ENCODE peak calls at places on chromosomes 3 and 15, in four cellular contexts. Z is HepG2, E is GM23338, C is A549. R is an unnamed sample.

GRCh38 chr15:60093273-60094067 is 89.4 kb downstream of the FOXB1 start:
- DNase-seq in C (no peak), E (no peak), Z (peak), R (no peak)

GRCh38 chr3:14429689-14430452 is 27.5 kb downstream of the SLC6A6 start:
- DNase-seq in E (no peak), Z (no peak), C (no peak), R (no peak)

GRCh38 chr3:101939391-101939790 is 90.1 kb downstream of the NFKBIZ start:
- DNase-seq in Z (no peak), E (no peak), C (no peak), R (no peak)

GRCh38 chr3:141275973-141276372 is 44.3 kb downstream of the PXYLP1 start:
- DNase-seq in E (no peak), C (peak), Z (peak), R (peak)

GRCh38 chr3:79396595-79396994 is 371.2 kb downstream of the ROBO1 start:
- DNase-seq in E (no peak), Z (no peak), C (no peak), R (no peak)

GRCh38 chr3:134460965-134461364 is 24.8 kb downstream of the ANAPC13 start:
- DNase-seq in E (no peak), Z (no peak), C (no peak), R (no peak)

GRCh38 chr3:61237858-61238257 is 13.4 kb downstream of the FHIT start:
- DNase-seq in Z (no peak), E (no peak), C (no peak), R (no peak)

GRCh38 chr3:40290396-40290795 is 19.1 kb upstream of the EIF1B start:
- DNase-seq in E (no peak), Z (peak), C (no peak), R (no peak)

GRCh38 chr3:42822828-42823227 is 13.6 kb downstream of the ACKR2 start:
- DNase-seq in E (no peak), C (no peak), Z (peak), R (no peak)

GRCh38 chr3:187186801-187187421 is 10.4 kb upstream of the RTP1 start:
- DNase-seq in E (no peak), C (no peak), Z (peak), R (no peak)

GRCh38 chr15:98981851-98982722 is 25.5 kb downstream of the PGPEP1L start:
- DNase-seq in C (no peak), Z (no peak), E (no peak), R (no peak)

GRCh38 chr15:48541659-48542334 is 103.7 kb downstream of the FBN1 start:
- DNase-seq in C (no peak), E (no peak), Z (no peak), R (no peak)

GRCh38 chr3:173690542-173690941 is 293.0 kb downstream of the NLGN1 start:
- DNase-seq in E (no peak), Z (no peak), C (no peak), R (no peak)

GRCh38 chr15:99592135-99592845 is 26.5 kb downstream of the MEF2A start:
- DNase-seq in E (no peak), Z (no peak), C (no peak), R (no peak)

GRCh38 chr3:190694335-190695001 is 168.0 kb downstream of the GMNC start:
- DNase-seq in E (no peak), C (no peak), Z (no peak), R (no peak)

GRCh38 chr3:72872183-72872582 is 15.7 kb upstream of the GXYLT2 start:
- DNase-seq in C (no peak), Z (no peak), E (no peak), R (no peak)

GRCh38 chr15:89632563-89633430 is 22.5 kb downstream of the KIF7 start:
- DNase-seq in C (no peak), E (no peak), Z (no peak), R (no peak)

GRCh38 chr3:37506968-37507535 is 332.7 kb upstream of the LRRFIP2 start:
- DNase-seq in C (no peak), Z (no peak), E (no peak), R (no peak)

GRCh38 chr3:67941433-67942030 is 287.1 kb upstream of the SUCLG2 start:
- DNase-seq in E (no peak), Z (no peak), C (no peak), R (no peak)

GRCh38 chr3:77524467-77524866 is 484.6 kb downstream of the ROBO2 start:
- DNase-seq in Z (no peak), E (peak), C (no peak), R (no peak)

GRCh38 chr3:27279153-27279552 is 90.0 kb downstream of the NEK10 start:
- DNase-seq in C (no peak), E (peak), Z (no peak), R (no peak)

GRCh38 chr15:76398702-76399101 is 62.1 kb downstream of the ISL2 start:
- DNase-seq in Z (no peak), C (no peak), E (no peak), R (no peak)

GRCh38 chr3:167749728-167750127 is 14.2 kb downstream of the SERPINI1 start:
- DNase-seq in Z (no peak), C (no peak), E (no peak), R (no peak)

GRCh38 chr3:102536479-102536878 is 101.7 kb downstream of the ZPLD1 start:
- DNase-seq in E (peak), C (peak), Z (peak), R (peak)

GRCh38 chr3:125260158-125260557 is 47.6 kb upstream of the SLC12A8 start:
- DNase-seq in Z (no peak), E (no peak), C (no peak), R (no peak)

GRCh38 chr3:42526616-42527367 is 24.3 kb downstream of the VIPR1 start:
- DNase-seq in C (no peak), E (peak), Z (no peak), R (no peak)

GRCh38 chr3:109702252-109702651 is 364.9 kb upstream of the DPPA4 start:
- DNase-seq in Z (no peak), C (no peak), E (no peak), R (no peak)

GRCh38 chr15:68347392-68347791 is 69.8 kb downstream of the FEM1B start:
- DNase-seq in E (no peak), Z (no peak), C (no peak), R (no peak)

GRCh38 chr3:147411777-147412176 is 2.6 kb downstream of the ZIC1 start:
- DNase-seq in C (no peak), Z (no peak), E (peak), R (no peak)

GRCh38 chr3:152331018-152331541 is 62.4 kb downstream of the MBNL1 start:
- DNase-seq in E (no peak), C (peak), Z (peak), R (peak)
- TF ChIP-seq REST in E (no peak), C (no peak), Z (no peak), R (no peak)

DNA sequence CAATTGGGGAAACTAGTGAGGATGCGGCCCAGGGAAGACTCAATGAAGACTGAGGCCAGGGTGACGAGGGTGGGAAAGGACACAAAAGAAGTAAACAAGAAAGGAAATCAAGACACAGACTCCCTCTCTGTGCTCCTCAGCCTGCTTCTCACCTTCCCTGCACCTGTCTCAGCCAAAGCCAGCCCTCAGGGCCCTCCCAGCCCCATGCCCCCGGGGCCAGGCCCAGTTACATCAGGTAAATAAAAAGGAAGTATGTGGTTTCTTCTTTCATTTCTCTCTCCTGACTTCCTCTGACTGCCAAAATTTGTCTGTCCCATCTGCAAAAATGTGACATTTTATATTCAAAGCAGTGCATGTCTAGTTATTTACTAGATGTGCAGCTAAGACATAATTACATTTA is 328.0 kb downstream of the UACA start:
- DNase-seq in Z (no peak), C (no peak), E (no peak), R (no peak)
- TF ChIP-seq REST in Z (no peak), C (no peak), E (no peak), R (no peak)

DNA sequence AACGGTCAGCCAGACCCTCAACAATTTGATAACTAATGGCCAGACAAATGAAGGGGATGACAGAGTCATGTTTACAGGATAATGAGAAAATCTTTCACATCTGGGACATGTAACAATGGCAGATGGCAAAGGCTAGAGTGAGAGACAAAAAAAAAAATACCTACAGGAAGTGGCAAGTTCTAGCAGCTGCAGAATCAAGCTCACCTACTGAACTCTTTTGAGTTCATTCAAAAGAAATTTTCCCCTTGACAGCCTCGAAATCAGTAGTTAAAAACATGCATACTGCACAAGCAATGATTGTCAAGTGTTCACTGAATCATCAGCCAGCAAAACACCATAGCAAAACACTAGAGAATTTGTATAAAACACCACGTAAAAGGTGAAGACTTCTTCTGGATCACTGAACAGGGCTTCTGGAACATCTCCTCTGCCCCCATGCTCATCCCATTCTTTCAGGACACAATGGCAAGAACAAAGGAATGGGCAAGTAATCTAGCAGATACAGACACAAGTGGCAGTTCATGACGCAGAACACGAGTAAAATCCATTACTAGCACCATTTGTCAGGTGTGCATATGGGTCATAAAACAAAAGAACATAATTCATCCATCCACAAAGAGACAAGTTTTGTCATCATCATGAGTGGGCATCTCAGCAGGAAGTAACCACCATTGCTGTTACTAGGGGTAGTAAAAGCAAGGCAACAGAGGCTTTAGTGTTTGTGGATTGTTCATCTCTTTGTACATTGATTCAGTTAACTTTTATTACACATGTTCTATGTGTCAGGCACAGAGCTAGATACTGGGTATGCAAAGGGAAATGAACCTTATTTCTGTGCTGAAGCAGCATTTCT is 13.8 kb upstream of the KCNMB2 start:
- DNase-seq in E (no peak), Z (no peak), C (no peak), R (no peak)
- TF ChIP-seq REST in E (no peak), Z (no peak), C (no peak), R (no peak)

GRCh38 chr15:82549199-82549665 is 9.0 kb upstream of the RPS17 start:
- DNase-seq in E (no peak), Z (no peak), C (no peak), R (no peak)
- TF ChIP-seq REST in E (no peak), Z (no peak), C (no peak), R (no peak)

DNA sequence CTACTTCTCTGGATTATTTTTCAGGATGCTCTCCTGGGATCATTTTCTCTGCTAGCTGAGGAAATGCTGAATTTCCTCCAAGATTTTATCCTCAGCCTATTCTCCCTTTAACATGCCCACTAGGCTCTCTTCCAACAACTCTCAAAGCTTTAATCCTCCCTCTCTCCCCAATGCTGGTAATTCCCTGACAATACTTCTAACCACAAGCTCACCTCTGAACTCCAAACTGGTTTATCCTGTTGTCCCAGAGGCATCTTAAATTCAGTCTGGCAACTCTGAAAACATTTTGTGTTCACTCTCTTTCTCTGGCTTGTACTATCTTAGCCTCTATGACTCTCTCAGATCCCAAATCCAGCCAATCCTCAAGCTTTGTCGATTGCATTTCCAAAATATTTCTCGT is 490.3 kb downstream of the MECOM start:
- DNase-seq in E (peak), Z (no peak), C (no peak), R (no peak)
- TF ChIP-seq REST in E (no peak), Z (no peak), C (no peak), R (no peak)

GRCh38 chr3:120348065-120348980 is 831 bp downstream of the LRRC58 start:
- DNase-seq in E (peak), Z (peak), C (peak), R (no peak)
- TF ChIP-seq REST in E (no peak), Z (no peak), C (no peak), R (no peak)

R was measured in Panc1.